ENCODE peak calls at places on chromosomes 3 and 15, in six cellular contexts. T is AG04450, Z is tibial artery, L is AG10803, K is SK-N-SH, N is HepG2. Y is an unnamed sample.

GRCh38 chr3:182138388-182138787 is 426.7 kb downstream of the SOX2 start:
- DNase-seq in T (no peak), Z (no peak), L (no peak), K (no peak), N (no peak), Y (no peak)

GRCh38 chr3:76859596-76859995 is 180.3 kb upstream of the ROBO2 start:
- DNase-seq in T (peak; percentile 2), Z (no peak), L (no peak), K (no peak), N (no peak), Y (no peak)

GRCh38 chr3:79928687-79929408 is 161.1 kb upstream of the ROBO1 start:
- DNase-seq in T (no peak), Z (no peak), L (no peak), K (no peak), N (no peak), Y (no peak)

GRCh38 chr3:159941043-159941994 is 47.3 kb upstream of the IL12A start:
- DNase-seq in T (no peak), Z (no peak), L (no peak), K (no peak), N (no peak), Y (no peak)

GRCh38 chr15:31265090-31265870 is 61.4 kb upstream of the KLF13 start:
- DNase-seq in T (no peak), Z (peak; percentile 13), L (no peak), K (no peak), N (peak; percentile 79), Y (no peak)

GRCh38 chr3:18422972-18423371 is 2.2 kb downstream of the SATB1 start:
- DNase-seq in T (no peak), Z (no peak), L (no peak), K (no peak), N (no peak), Y (no peak)

GRCh38 chr3:134460965-134461364 is 24.8 kb downstream of the ANAPC13 start:
- DNase-seq in T (peak; percentile 86), Z (no peak), L (peak; percentile 98), K (no peak), N (no peak), Y (peak; percentile 84)

GRCh38 chr3:112640864-112641751 is at the start of gene CCDC80:
- DNase-seq in T (peak; percentile 87), Z (peak; percentile 25), L (peak; percentile 93), K (no peak), N (no peak), Y (peak; percentile 97)

GRCh38 chr3:114319453-114319852 is 25.6 kb downstream of the TIGIT start:
- DNase-seq in T (peak; percentile 77), Z (no peak), L (peak; percentile 56), K (no peak), N (peak; percentile 54), Y (peak; percentile 36)

GRCh38 chr3:46669191-46669999 is 24.1 kb downstream of the ALS2CL start:
- DNase-seq in T (no peak), Z (peak; percentile 15), L (no peak), K (peak; percentile 8), N (no peak), Y (no peak)

GRCh38 chr15:48667701-48668100 is 22.2 kb upstream of the FBN1 start:
- DNase-seq in T (no peak), Z (no peak), L (peak; percentile 79), K (no peak), N (no peak), Y (peak; percentile 77)

GRCh38 chr15:50182233-50183013 is 427 bp downstream of the SLC27A2 start:
- DNase-seq in T (no peak), Z (no peak), L (peak; percentile 14), K (peak; percentile 85), N (no peak), Y (peak; percentile 10)

GRCh38 chr15:92327033-92327432 is 66.6 kb upstream of the ST8SIA2 start:
- DNase-seq in T (no peak), Z (no peak), L (no peak), K (no peak), N (no peak), Y (no peak)

GRCh38 chr3:186361612-186362408 is at the start of gene DGKG:
- DNase-seq in T (no peak), Z (peak; percentile 73), L (no peak), K (peak; percentile 90), N (no peak), Y (no peak)

GRCh38 chr3:124606180-124606579 is 124.1 kb upstream of the UMPS start:
- DNase-seq in T (no peak), Z (no peak), L (no peak), K (no peak), N (no peak), Y (no peak)

GRCh38 chr3:159844383-159844730 is 144.3 kb upstream of the IL12A start:
- DNase-seq in T (no peak), Z (no peak), L (no peak), K (no peak), N (no peak), Y (peak; percentile 16)

GRCh38 chr15:85692873-85693272 is 101.9 kb downstream of the KLHL25 start:
- DNase-seq in T (no peak), Z (no peak), L (no peak), K (no peak), N (no peak), Y (no peak)

GRCh38 chr3:148955544-148956346 is 35.6 kb upstream of the GYG1 start:
- DNase-seq in T (peak; percentile 87), Z (peak; percentile 69), L (peak; percentile 96), K (peak; percentile 50), N (peak; percentile 47), Y (peak; percentile 98)

GRCh38 chr15:98567951-98568350 is 80.4 kb upstream of the IGF1R start:
- DNase-seq in T (no peak), Z (no peak), L (no peak), K (no peak), N (no peak), Y (no peak)

GRCh38 chr3:43618142-43618541 is 3.7 kb downstream of the ANO10 start:
- DNase-seq in T (no peak), Z (no peak), L (no peak), K (no peak), N (no peak), Y (no peak)

DNA sequence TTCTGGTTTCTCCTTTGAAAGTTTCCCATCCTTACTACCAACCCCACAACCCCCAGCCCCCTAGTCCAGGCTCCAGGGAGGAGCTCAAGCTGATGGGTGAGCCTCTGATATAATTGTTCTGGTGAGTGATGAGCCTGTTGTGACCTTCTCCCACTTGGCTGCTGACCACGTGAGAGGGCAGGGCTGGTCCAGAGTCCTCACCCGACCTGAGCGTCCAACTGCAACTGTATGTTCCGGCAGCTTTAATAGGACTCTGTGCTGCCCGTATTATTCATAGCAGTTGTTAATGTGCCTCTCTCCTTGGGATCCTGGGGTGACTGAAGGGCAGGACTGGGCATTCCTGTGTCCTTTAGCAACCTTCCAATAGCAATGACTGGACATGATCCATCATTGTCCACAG is 56.2 kb downstream of the B3GNT5 start:
- DNase-seq in T (no peak), Z (no peak), L (no peak), K (no peak), N (peak; percentile 19), Y (no peak)
- H3K4me3 ChIP-seq in T (no peak overlapping the region), Z (no peak overlapping the region), L (no peak overlapping the region), K (no peak overlapping the region), N (no peak overlapping the region), Y (no peak overlapping the region)

GRCh38 chr3:157353657-157354056 is 83.0 kb upstream of the PTX3 start:
- DNase-seq in T (no peak), Z (no peak), L (peak; percentile 32), K (no peak), N (no peak), Y (no peak)

GRCh38 chr3:157351981-157352380 is 84.7 kb upstream of the PTX3 start:
- DNase-seq in T (no peak), Z (no peak), L (no peak), K (no peak), N (no peak), Y (no peak)

DNA sequence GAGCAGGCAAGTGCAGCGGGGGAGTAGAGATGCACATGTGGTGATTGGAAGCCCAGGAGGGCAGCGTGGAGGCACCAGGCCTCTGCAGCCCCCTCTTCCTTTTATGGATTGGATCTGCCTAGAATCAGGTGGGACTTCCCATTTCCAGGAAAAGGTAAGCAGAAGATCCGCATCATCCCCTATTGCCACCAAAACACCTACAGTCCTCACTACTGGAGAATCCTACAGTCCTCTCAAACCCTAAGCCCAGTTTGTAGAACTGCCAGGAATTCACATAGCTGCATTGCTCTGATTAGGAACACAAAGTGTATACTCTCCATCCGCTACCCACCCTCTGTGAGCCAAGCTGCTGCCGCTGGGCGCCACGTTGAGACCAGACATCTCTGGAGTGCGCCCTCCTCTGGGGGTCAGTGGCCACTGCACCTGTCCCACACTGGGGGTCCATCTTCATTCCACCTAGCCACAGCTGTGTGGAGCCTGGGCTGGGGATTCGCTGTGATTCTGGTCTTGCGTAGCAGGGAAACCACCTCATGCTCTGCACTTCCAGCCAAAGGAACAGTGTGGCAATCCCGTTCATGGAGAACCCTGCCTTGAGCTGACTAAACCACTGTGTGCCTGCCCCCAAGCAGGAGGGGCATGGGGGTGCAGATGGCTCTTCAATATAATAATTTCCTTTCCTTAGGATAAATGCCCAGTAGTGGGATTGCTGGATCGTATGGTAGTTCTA is 88.9 kb upstream of the PTX3 start:
- DNase-seq in T (no peak), Z (no peak), L (no peak), K (no peak), N (no peak), Y (no peak)
- TF ChIP-seq CTCF in T (peak; percentile 22), Z (no peak), L (peak; percentile 25), K (peak; percentile 42), N (peak; percentile 45), Y (peak; percentile 32)

GRCh38 chr15:62090988-62091387 is 24.2 kb downstream of the C2CD4A start:
- DNase-seq in T (no peak), Z (no peak), L (no peak), K (no peak), N (no peak), Y (no peak)

GRCh38 chr15:62088361-62088693 is 21.6 kb downstream of the C2CD4A start:
- DNase-seq in T (no peak), Z (no peak), L (no peak), K (no peak), N (no peak), Y (no peak)

GRCh38 chr15:62085740-62086139 is 19.0 kb downstream of the C2CD4A start:
- DNase-seq in T (no peak), Z (peak; percentile 30), L (no peak), K (no peak), N (no peak), Y (no peak)

GRCh38 chr15:62089616-62090015 is 22.8 kb downstream of the C2CD4A start:
- DNase-seq in T (no peak), Z (no peak), L (no peak), K (no peak), N (no peak), Y (no peak)

DNA sequence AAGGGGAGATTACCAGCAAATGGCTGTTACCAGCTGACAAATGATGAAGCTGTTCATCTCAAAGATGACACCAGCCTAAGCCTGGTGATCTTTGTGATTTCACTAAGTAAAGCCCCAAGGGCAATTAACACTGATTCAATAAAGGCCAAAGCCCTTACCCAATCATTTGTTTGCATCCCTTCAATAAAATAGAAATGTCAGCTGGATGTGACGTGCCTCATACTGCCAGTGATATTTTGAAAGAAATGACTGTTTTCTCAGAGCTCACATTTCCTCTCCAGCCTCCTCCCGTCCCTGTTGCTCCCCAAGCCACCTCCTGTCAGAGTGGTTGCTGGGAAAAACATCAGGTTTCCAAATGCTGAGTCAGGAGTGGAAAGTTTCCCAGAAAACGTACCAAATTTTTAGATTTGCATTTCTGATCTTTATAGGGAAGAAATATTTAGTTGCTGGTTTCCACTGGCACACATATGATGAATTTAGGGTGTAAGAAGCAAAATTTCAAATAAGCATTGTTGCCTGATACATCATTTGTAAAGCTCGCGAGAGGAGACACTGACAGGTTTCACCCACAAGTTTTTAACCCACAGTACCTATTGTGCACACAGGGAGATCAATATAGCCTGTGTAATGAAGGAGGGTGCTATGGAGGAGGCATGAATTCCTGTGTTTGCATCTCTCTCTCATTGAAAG is 21.0 kb downstream of the C2CD4A start:
- DNase-seq in T (no peak), Z (no peak), L (peak; percentile 49), K (peak; percentile 59), N (no peak), Y (peak; percentile 72)
- H3K4me3 ChIP-seq in T (no peak overlapping the region), Z (no peak overlapping the region), L (no peak overlapping the region), K (no peak overlapping the region), N (no peak overlapping the region), Y (no peak overlapping the region)

GRCh38 chr15:73052679-73053397 is 575 bp downstream of the NEO1 start:
- DNase-seq in T (no peak), Z (peak; percentile 28), L (peak; percentile 19), K (peak; percentile 65), N (peak; percentile 37), Y (peak; percentile 17)
- TF ChIP-seq CTCF in T (peak; percentile 26), Z (no peak), L (peak; percentile 36), K (peak; percentile 43), N (peak; percentile 33), Y (peak; percentile 27)